ENCODE peak calls at places on chromosomes 16 and 17, in ten cellular contexts. P is lung; J is HFFc6; T is NCI-H146; W is putamen; B is GM04504; C is fibroblast of pulmonary artery; L is CD8-positive, alpha-beta memory T cell; K is germinal center; A is NCI-H345. X is an unnamed sample.

GRCh38 chr16:21338537-21339268 is 60.6 kb upstream of the CRYM start:
- DNase-seq in P (no peak), J (no peak), T (no peak), W (no peak), B (no peak), C (no peak), L (no peak), K (no peak), A (no peak), X (no peak)

GRCh38 chr17:48555616-48556533 is 11.0 kb upstream of the HOXB2 start:
- DNase-seq in P (no peak), J (no peak), T (peak; percentile 81), W (no peak), B (no peak), C (no peak), L (no peak), K (no peak), A (peak; percentile 39), X (no peak)

GRCh38 chr17:82544431-82545070 is 25.0 kb downstream of the FOXK2 start:
- DNase-seq in P (no peak), J (no peak), T (no peak), W (no peak), B (no peak), C (no peak), L (no peak), K (no peak), A (no peak), X (no peak)

GRCh38 chr17:40953876-40954275 is 12.9 kb downstream of the KRT39 start:
- DNase-seq in P (no peak), J (peak; percentile 75), T (no peak), W (no peak), B (peak; percentile 51), C (peak; percentile 13), L (no peak), K (no peak), A (no peak), X (no peak)

GRCh38 chr16:26993988-26994387 is 72.7 kb upstream of the C16orf82 start:
- DNase-seq in P (no peak), J (peak; percentile 52), T (no peak), W (no peak), B (peak; percentile 28), C (peak; percentile 27), L (no peak), K (no peak), A (no peak), X (no peak)

GRCh38 chr17:58200024-58200633 is 7.6 kb downstream of the EPX start:
- DNase-seq in P (peak; percentile 64), J (peak; percentile 48), T (peak; percentile 72), W (no peak), B (peak; percentile 17), C (peak; percentile 53), L (peak; percentile 18), K (peak; percentile 70), A (peak; percentile 34), X (peak; percentile 49)

GRCh38 chr16:57711993-57712392 is 17.4 kb downstream of the DRC7 start:
- DNase-seq in P (no peak), J (no peak), T (no peak), W (no peak), B (no peak), C (no peak), L (no peak), K (no peak), A (no peak), X (no peak)

GRCh38 chr17:83089322-83090156 is 10.1 kb downstream of the METRNL start:
- DNase-seq in P (no peak), J (no peak), T (no peak), W (no peak), B (no peak), C (no peak), L (no peak), K (no peak), A (no peak), X (no peak)

GRCh38 chr16:26802440-26802839 is 264.3 kb upstream of the C16orf82 start:
- DNase-seq in P (no peak), J (no peak), T (no peak), W (no peak), B (no peak), C (no peak), L (no peak), K (no peak), A (no peak), X (no peak)

GRCh38 chr17:30449480-30449879 is 27.7 kb upstream of the GOSR1 start:
- DNase-seq in P (no peak), J (no peak), T (no peak), W (peak; percentile 62), B (no peak), C (peak; percentile 62), L (no peak), K (no peak), A (no peak), X (no peak)

GRCh38 chr17:45050680-45051059 is 762 bp downstream of the DCAKD start:
- DNase-seq in P (no peak), J (no peak), T (peak; percentile 42), W (no peak), B (no peak), C (no peak), L (no peak), K (no peak), A (no peak), X (peak; percentile 37)

GRCh38 chr16:21190599-21190998 is 20.8 kb downstream of the ZP2 start:
- DNase-seq in P (no peak), J (peak; percentile 23), T (no peak), W (no peak), B (peak; percentile 53), C (no peak), L (no peak), K (no peak), A (no peak), X (no peak)

GRCh38 chr17:35322749-35323148 is 50.7 kb downstream of the SLFN11 start:
- DNase-seq in P (no peak), J (no peak), T (no peak), W (no peak), B (no peak), C (no peak), L (no peak), K (no peak), A (no peak), X (no peak)

GRCh38 chr17:70168044-70168978 is 1.0 kb upstream of the KCNJ2 start:
- DNase-seq in P (peak; percentile 66), J (no peak), T (peak; percentile 30), W (peak; percentile 89), B (no peak), C (peak; percentile 68), L (no peak), K (peak; percentile 22), A (peak; percentile 69), X (peak; percentile 16)

GRCh38 chr17:67244621-67245072 is 349 bp downstream of the HELZ start:
- DNase-seq in P (no peak), J (no peak), T (peak; percentile 40), W (no peak), B (no peak), C (no peak), L (no peak), K (no peak), A (no peak), X (no peak)

GRCh38 chr17:3046753-3047152 is 16.7 kb downstream of the OR1D5 start:
- DNase-seq in P (no peak), J (no peak), T (no peak), W (no peak), B (no peak), C (no peak), L (no peak), K (no peak), A (no peak), X (no peak)

GRCh38 chr17:29451338-29451737 is 61.2 kb downstream of the TAOK1 start:
- DNase-seq in P (no peak), J (no peak), T (no peak), W (no peak), B (no peak), C (no peak), L (no peak), K (no peak), A (no peak), X (no peak)

GRCh38 chr17:13646411-13646810 is 44.7 kb upstream of the HS3ST3A1 start:
- DNase-seq in P (no peak), J (peak; percentile 41), T (no peak), W (no peak), B (no peak), C (no peak), L (no peak), K (no peak), A (no peak), X (no peak)

GRCh38 chr16:82660966-82661365 is 34.2 kb downstream of the CDH13 start:
- DNase-seq in P (no peak), J (no peak), T (no peak), W (no peak), B (no peak), C (no peak), L (no peak), K (no peak), A (no peak), X (no peak)

GRCh38 chr17:8151641-8152111 is 528 bp downstream of the PER1 start:
- DNase-seq in P (peak; percentile 89), J (peak; percentile 63), T (peak; percentile 45), W (no peak), B (peak; percentile 51), C (peak; percentile 73), L (no peak), K (peak; percentile 33), A (peak; percentile 5), X (peak; percentile 49)

GRCh38 chr16:29825145-29826044 is 5.1 kb downstream of the MVP start:
- DNase-seq in P (no peak), J (peak; percentile 74), T (peak; percentile 58), W (peak; percentile 77), B (no peak), C (peak; percentile 73), L (no peak), K (no peak), A (no peak), X (peak; percentile 54)

GRCh38 chr17:42679492-42680330 is 1.9 kb downstream of the CCR10 start:
- DNase-seq in P (peak; percentile 73), J (peak; percentile 76), T (peak; percentile 82), W (no peak), B (no peak), C (peak; percentile 82), L (peak; percentile 69), K (peak; percentile 84), A (peak; percentile 82), X (peak; percentile 94)

GRCh38 chr17:2335726-2336214 is 487 bp downstream of the TSR1 start:
- DNase-seq in P (no peak), J (no peak), T (peak; percentile 22), W (no peak), B (no peak), C (no peak), L (no peak), K (peak; percentile 27), A (no peak), X (no peak)

GRCh38 chr17:49741009-49741691 is 22.8 kb downstream of the FAM117A start:
- DNase-seq in P (no peak), J (no peak), T (no peak), W (no peak), B (no peak), C (peak; percentile 38), L (no peak), K (no peak), A (no peak), X (peak; percentile 65)

GRCh38 chr16:49921791-49922456 is 66.0 kb upstream of the ZNF423 start:
- DNase-seq in P (peak; percentile 35), J (peak; percentile 6), T (peak; percentile 54), W (peak; percentile 33), B (no peak), C (peak; percentile 62), L (no peak), K (peak; percentile 50), A (no peak), X (peak; percentile 24)

GRCh38 chr16:76964464-76965154 is 226.4 kb upstream of the MON1B start:
- DNase-seq in P (no peak), J (no peak), T (peak; percentile 9), W (no peak), B (no peak), C (no peak), L (no peak), K (no peak), A (no peak), X (no peak)

GRCh38 chr17:28641579-28641978 is 3.4 kb downstream of the BLTP2 start:
- DNase-seq in P (no peak), J (no peak), T (no peak), W (no peak), B (no peak), C (no peak), L (no peak), K (no peak), A (no peak), X (no peak)

GRCh38 chr17:65066858-65067257 is 10.3 kb upstream of the GNA13 start:
- DNase-seq in P (no peak), J (no peak), T (no peak), W (no peak), B (no peak), C (no peak), L (no peak), K (no peak), A (no peak), X (no peak)

X was measured in GM06990.